ENCODE peak calls at places on chromosomes 6 and 20, in eight cellular contexts. Y, K, E, G, V, X, B and H are unnamed samples.

GRCh38 chr6:42007286-42007685 is 43.0 kb upstream of the TAF8 start:
- DNase-seq in X (no peak), K (no peak), B (peak), E (no peak), G (no peak), Y (no peak), V (no peak), H (no peak)

GRCh38 chr6:151291145-151292055 is 51.6 kb downstream of the AKAP12 start:
- DNase-seq in K (peak), Y (no peak), B (no peak), E (peak), X (no peak), G (no peak), V (no peak), H (no peak)

GRCh38 chr20:59576216-59576953 is 28.0 kb upstream of the PHACTR3 start:
- DNase-seq in X (no peak), E (no peak), Y (no peak), G (no peak), V (no peak), B (peak), K (no peak), H (no peak)

GRCh38 chr6:18088419-18089296 is 33.8 kb downstream of the NHLRC1 start:
- DNase-seq in V (no peak), K (no peak), G (no peak), B (no peak), X (no peak), E (no peak), Y (no peak), H (no peak)

GRCh38 chr20:63101781-63102719 is 95.3 kb upstream of the BHLHE23 start:
- DNase-seq in X (peak), E (peak), B (peak), G (no peak), K (peak), V (no peak), Y (no peak), H (no peak)

GRCh38 chr6:127110712-127111111 is 7.8 kb upstream of the RSPO3 start:
- DNase-seq in G (no peak), K (no peak), V (no peak), E (no peak), B (no peak), Y (no peak), X (no peak), H (no peak)

GRCh38 chr6:151627689-151628444 is 134.1 kb downstream of the CCDC170 start:
- DNase-seq in G (peak), E (no peak), X (no peak), B (no peak), V (no peak), K (no peak), Y (no peak), H (no peak)

GRCh38 chr20:38748863-38749153 is 548 bp downstream of the ACTR5 start:
- DNase-seq in G (peak), E (no peak), Y (no peak), X (peak), K (no peak), B (peak), V (peak), H (no peak)

GRCh38 chr6:107712523-107713213 is 111.4 kb downstream of the SCML4 start:
- DNase-seq in V (no peak), G (no peak), E (peak), K (no peak), B (peak), Y (no peak), X (peak), H (no peak)

GRCh38 chr20:63977392-63978276 is 1.8 kb downstream of the SAMD10 start:
- DNase-seq in X (no peak), B (no peak), Y (no peak), E (peak), G (peak), V (no peak), K (peak), H (no peak)

GRCh38 chr20:61880706-61881105 is 185.0 kb downstream of the TAF4 start:
- DNase-seq in E (no peak), K (peak), B (no peak), Y (no peak), V (no peak), X (no peak), G (no peak), H (no peak)

GRCh38 chr6:43932259-43932900 is 162.4 kb downstream of the VEGFA start:
- DNase-seq in Y (no peak), V (no peak), B (no peak), K (no peak), X (no peak), E (no peak), G (no peak), H (no peak)